ENCODE peak calls at places on chromosomes 3 and 15, in seven cellular contexts. One of them, this sample, is unnamed.

GRCh38 chr15:45399381-45400212 is 21.3 kb upstream of the GATM start:
- ATAC-seq in upper lobe of left lung: no peak
- ATAC-seq in right cardiac atrium: no peak
- ATAC-seq in CD8-positive, alpha-beta T cell: no peak
- ATAC-seq in HepG2: no peak
- ATAC-seq in PC-3: peak; percentile 13
- ATAC-seq in RWPE2: peak; percentile 11
- ATAC-seq in this sample: no peak

GRCh38 chr15:71612066-71612715 is 198.2 kb upstream of the NR2E3 start:
- ATAC-seq in RWPE2: no peak
- ATAC-seq in upper lobe of left lung: no peak
- ATAC-seq in HepG2: no peak
- ATAC-seq in right cardiac atrium: no peak
- ATAC-seq in CD8-positive, alpha-beta T cell: no peak
- ATAC-seq in PC-3: no peak
- ATAC-seq in this sample: peak; percentile 83

GRCh38 chr3:123282461-123282860 is 80.7 kb downstream of the SEC22A start:
- ATAC-seq in CD8-positive, alpha-beta T cell: no peak
- ATAC-seq in RWPE2: no peak
- ATAC-seq in PC-3: no peak
- ATAC-seq in right cardiac atrium: no peak
- ATAC-seq in HepG2: no peak
- ATAC-seq in upper lobe of left lung: no peak
- ATAC-seq in this sample: no peak

GRCh38 chr15:63192604-63193206 is 3.3 kb downstream of the RAB8B start:
- ATAC-seq in HepG2: no peak
- ATAC-seq in upper lobe of left lung: no peak
- ATAC-seq in PC-3: no peak
- ATAC-seq in RWPE2: no peak
- ATAC-seq in right cardiac atrium: no peak
- ATAC-seq in CD8-positive, alpha-beta T cell: no peak
- ATAC-seq in this sample: no peak

GRCh38 chr3:98577178-98577895 is 16.1 kb downstream of the CPOX start:
- ATAC-seq in HepG2: no peak
- ATAC-seq in RWPE2: peak; percentile 70
- ATAC-seq in CD8-positive, alpha-beta T cell: no peak
- ATAC-seq in right cardiac atrium: no peak
- ATAC-seq in PC-3: peak; percentile 68
- ATAC-seq in upper lobe of left lung: no peak
- ATAC-seq in this sample: no peak

GRCh38 chr3:195888311-195888761 is 20.0 kb downstream of the TNK2 start:
- ATAC-seq in upper lobe of left lung: no peak
- ATAC-seq in HepG2: no peak
- ATAC-seq in RWPE2: no peak
- ATAC-seq in CD8-positive, alpha-beta T cell: no peak
- ATAC-seq in PC-3: no peak
- ATAC-seq in right cardiac atrium: no peak
- ATAC-seq in this sample: no peak

GRCh38 chr3:177452487-177452886 is 255.2 kb upstream of the TBL1XR1 start:
- ATAC-seq in HepG2: no peak
- ATAC-seq in RWPE2: peak; percentile 58
- ATAC-seq in upper lobe of left lung: no peak
- ATAC-seq in CD8-positive, alpha-beta T cell: no peak
- ATAC-seq in right cardiac atrium: peak; percentile 79
- ATAC-seq in PC-3: peak; percentile 50
- ATAC-seq in this sample: peak; percentile 87

GRCh38 chr15:90565866-90566265 is 36.1 kb downstream of the CRTC3 start:
- ATAC-seq in CD8-positive, alpha-beta T cell: no peak
- ATAC-seq in HepG2: no peak
- ATAC-seq in upper lobe of left lung: no peak
- ATAC-seq in right cardiac atrium: no peak
- ATAC-seq in PC-3: no peak
- ATAC-seq in RWPE2: no peak
- ATAC-seq in this sample: no peak

GRCh38 chr3:105891101-105891500 is 22.3 kb upstream of the CBLB start:
- ATAC-seq in HepG2: no peak
- ATAC-seq in PC-3: no peak
- ATAC-seq in right cardiac atrium: no peak
- ATAC-seq in RWPE2: no peak
- ATAC-seq in upper lobe of left lung: no peak
- ATAC-seq in CD8-positive, alpha-beta T cell: no peak
- ATAC-seq in this sample: no peak

GRCh38 chr3:69890094-69890493 is 109.4 kb upstream of the SAMMSON start:
- ATAC-seq in RWPE2: peak; percentile 94
- ATAC-seq in upper lobe of left lung: no peak
- ATAC-seq in CD8-positive, alpha-beta T cell: no peak
- ATAC-seq in PC-3: peak; percentile 92
- ATAC-seq in right cardiac atrium: no peak
- ATAC-seq in HepG2: no peak
- ATAC-seq in this sample: no peak

GRCh38 chr3:36905545-36905944 is 39.3 kb downstream of the TRANK1 start:
- ATAC-seq in PC-3: no peak
- ATAC-seq in upper lobe of left lung: no peak
- ATAC-seq in RWPE2: no peak
- ATAC-seq in CD8-positive, alpha-beta T cell: no peak
- ATAC-seq in right cardiac atrium: no peak
- ATAC-seq in HepG2: no peak
- ATAC-seq in this sample: no peak

GRCh38 chr3:36900474-36901443 is 44.1 kb downstream of the TRANK1 start:
- ATAC-seq in PC-3: no peak
- ATAC-seq in CD8-positive, alpha-beta T cell: peak; percentile 19
- ATAC-seq in RWPE2: no peak
- ATAC-seq in right cardiac atrium: no peak
- ATAC-seq in upper lobe of left lung: no peak
- ATAC-seq in HepG2: no peak
- ATAC-seq in this sample: no peak

GRCh38 chr3:36904641-36905040 is 40.2 kb downstream of the TRANK1 start:
- ATAC-seq in upper lobe of left lung: peak; percentile 27
- ATAC-seq in RWPE2: peak; percentile 32
- ATAC-seq in HepG2: peak; percentile 92
- ATAC-seq in right cardiac atrium: peak; percentile 83
- ATAC-seq in PC-3: peak; percentile 51
- ATAC-seq in CD8-positive, alpha-beta T cell: no peak
- ATAC-seq in this sample: peak; percentile 49

GRCh38 chr3:36901588-36901987 is 43.3 kb downstream of the TRANK1 start:
- ATAC-seq in PC-3: no peak
- ATAC-seq in HepG2: no peak
- ATAC-seq in RWPE2: no peak
- ATAC-seq in CD8-positive, alpha-beta T cell: no peak
- ATAC-seq in upper lobe of left lung: no peak
- ATAC-seq in right cardiac atrium: no peak
- ATAC-seq in this sample: no peak

GRCh38 chr3:36903119-36903882 is 41.6 kb downstream of the TRANK1 start:
- ATAC-seq in RWPE2: no peak
- ATAC-seq in PC-3: no peak
- ATAC-seq in right cardiac atrium: no peak
- ATAC-seq in upper lobe of left lung: no peak
- ATAC-seq in CD8-positive, alpha-beta T cell: peak; percentile 25
- ATAC-seq in HepG2: no peak
- ATAC-seq in this sample: no peak
- H3K4me1 ChIP-seq in RWPE2: no peaks in the 10 kb centered on the region
- H3K4me1 ChIP-seq in PC-3: peaks cover 2% of the 10 kb centered on the region
- H3K4me1 ChIP-seq in right cardiac atrium: no peaks in the 10 kb centered on the region
- H3K4me1 ChIP-seq in upper lobe of left lung: peaks cover 30% of the 10 kb centered on the region
- H3K4me1 ChIP-seq in CD8-positive, alpha-beta T cell: peaks cover 54% of the 10 kb centered on the region
- H3K4me1 ChIP-seq in HepG2: peaks cover 7% of the 10 kb centered on the region
- H3K4me1 ChIP-seq in this sample: peaks cover 12% of the 10 kb centered on the region

GRCh38 chr3:125062904-125063618 is 7.3 kb upstream of the HEG1 start:
- ATAC-seq in right cardiac atrium: peak; percentile 65
- ATAC-seq in upper lobe of left lung: peak; percentile 75
- ATAC-seq in RWPE2: peak; percentile 93
- ATAC-seq in HepG2: peak; percentile 92
- ATAC-seq in CD8-positive, alpha-beta T cell: no peak
- ATAC-seq in PC-3: peak; percentile 92
- ATAC-seq in this sample: peak; percentile 57
- H3K4me1 ChIP-seq in right cardiac atrium: peaks cover 25% of the 10 kb centered on the region
- H3K4me1 ChIP-seq in upper lobe of left lung: peaks cover 36% of the 10 kb centered on the region
- H3K4me1 ChIP-seq in RWPE2: peaks cover 29% of the 10 kb centered on the region
- H3K4me1 ChIP-seq in HepG2: peaks cover 61% of the 10 kb centered on the region
- H3K4me1 ChIP-seq in CD8-positive, alpha-beta T cell: no peaks in the 10 kb centered on the region
- H3K4me1 ChIP-seq in PC-3: peaks cover 41% of the 10 kb centered on the region
- H3K4me1 ChIP-seq in this sample: peaks cover 32% of the 10 kb centered on the region

GRCh38 chr3:29695905-29696238 is 415.0 kb downstream of the RBMS3 start:
- ATAC-seq in upper lobe of left lung: no peak
- ATAC-seq in CD8-positive, alpha-beta T cell: no peak
- ATAC-seq in HepG2: no peak
- ATAC-seq in PC-3: no peak
- ATAC-seq in RWPE2: no peak
- ATAC-seq in right cardiac atrium: peak; percentile 76
- ATAC-seq in this sample: peak; percentile 64

GRCh38 chr3:29696311-29696710 is 415.4 kb downstream of the RBMS3 start:
- ATAC-seq in HepG2: no peak
- ATAC-seq in right cardiac atrium: peak; percentile 60
- ATAC-seq in PC-3: no peak
- ATAC-seq in RWPE2: no peak
- ATAC-seq in CD8-positive, alpha-beta T cell: no peak
- ATAC-seq in upper lobe of left lung: no peak
- ATAC-seq in this sample: peak; percentile 64

GRCh38 chr3:29694783-29695182 is 413.9 kb downstream of the RBMS3 start:
- ATAC-seq in HepG2: no peak
- ATAC-seq in RWPE2: peak; percentile 92
- ATAC-seq in CD8-positive, alpha-beta T cell: no peak
- ATAC-seq in PC-3: peak; percentile 96
- ATAC-seq in right cardiac atrium: peak; percentile 87
- ATAC-seq in upper lobe of left lung: peak; percentile 92
- ATAC-seq in this sample: peak; percentile 79

GRCh38 chr3:29695201-29695904 is 414.5 kb downstream of the RBMS3 start:
- ATAC-seq in upper lobe of left lung: no peak
- ATAC-seq in PC-3: no peak
- ATAC-seq in CD8-positive, alpha-beta T cell: no peak
- ATAC-seq in right cardiac atrium: peak; percentile 88
- ATAC-seq in HepG2: no peak
- ATAC-seq in RWPE2: peak; percentile 24
- ATAC-seq in this sample: peak; percentile 82

DNA sequence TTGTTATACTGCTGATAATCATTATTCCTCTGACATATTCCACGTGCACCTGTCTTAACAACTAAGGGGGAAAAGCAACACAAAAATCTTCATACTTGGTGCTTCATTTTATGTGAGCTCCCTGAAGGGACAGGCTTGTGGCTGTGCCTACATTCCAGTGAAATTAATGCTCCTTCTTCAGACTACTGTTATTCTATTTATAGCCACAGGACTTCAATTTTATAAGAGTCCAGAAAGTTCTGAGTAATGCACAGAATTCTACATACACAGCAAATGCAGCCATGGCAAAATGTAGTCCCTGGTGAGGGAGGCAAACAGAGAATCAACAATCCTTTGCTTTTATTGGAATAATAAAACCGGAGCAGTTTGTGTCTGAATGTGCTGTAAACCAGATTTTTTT is 417.1 kb downstream of the RBMS3 start:
- ATAC-seq in right cardiac atrium: no peak
- ATAC-seq in RWPE2: no peak
- ATAC-seq in PC-3: peak; percentile 22
- ATAC-seq in upper lobe of left lung: no peak
- ATAC-seq in CD8-positive, alpha-beta T cell: no peak
- ATAC-seq in HepG2: no peak
- ATAC-seq in this sample: no peak
- H3K4me1 ChIP-seq in right cardiac atrium: peaks cover 4% of the 10 kb centered on the region
- H3K4me1 ChIP-seq in RWPE2: peaks cover 43% of the 10 kb centered on the region
- H3K4me1 ChIP-seq in PC-3: peaks cover 36% of the 10 kb centered on the region
- H3K4me1 ChIP-seq in upper lobe of left lung: peaks cover 12% of the 10 kb centered on the region
- H3K4me1 ChIP-seq in CD8-positive, alpha-beta T cell: no peaks in the 10 kb centered on the region
- H3K4me1 ChIP-seq in HepG2: no peaks in the 10 kb centered on the region
- H3K4me1 ChIP-seq in this sample: peaks cover 24% of the 10 kb centered on the region

GRCh38 chr3:55164876-55165275 is 237.0 kb upstream of the LRTM1 start:
- ATAC-seq in HepG2: no peak
- ATAC-seq in RWPE2: no peak
- ATAC-seq in PC-3: no peak
- ATAC-seq in right cardiac atrium: no peak
- ATAC-seq in CD8-positive, alpha-beta T cell: no peak
- ATAC-seq in upper lobe of left lung: no peak
- ATAC-seq in this sample: no peak
- H3K4me1 ChIP-seq in HepG2: no peaks in the 10 kb centered on the region
- H3K4me1 ChIP-seq in RWPE2: no peaks in the 10 kb centered on the region
- H3K4me1 ChIP-seq in PC-3: peaks cover 24% of the 10 kb centered on the region
- H3K4me1 ChIP-seq in right cardiac atrium: no peaks in the 10 kb centered on the region
- H3K4me1 ChIP-seq in CD8-positive, alpha-beta T cell: no peaks in the 10 kb centered on the region
- H3K4me1 ChIP-seq in upper lobe of left lung: no peaks in the 10 kb centered on the region
- H3K4me1 ChIP-seq in this sample: peaks cover 21% of the 10 kb centered on the region

DNA sequence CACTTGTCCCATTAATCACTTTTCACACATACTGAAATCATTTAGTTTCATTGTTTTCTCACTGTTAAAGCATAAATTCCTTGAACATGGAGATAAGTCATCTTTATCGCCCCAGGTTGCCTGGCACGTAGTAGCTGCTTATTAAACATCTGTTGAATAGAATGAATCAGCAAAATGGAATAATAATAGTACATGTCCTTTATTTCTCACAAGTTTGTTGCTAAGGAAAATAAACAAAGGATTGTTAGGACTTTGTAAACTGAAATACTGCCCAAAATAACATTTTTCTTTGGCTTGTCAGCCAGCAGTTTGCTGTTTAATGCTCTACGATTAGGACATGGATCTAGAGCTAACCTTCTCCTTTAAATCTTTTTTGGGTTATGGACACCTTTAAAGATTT is 17.9 kb downstream of the SLC35A5 start:
- ATAC-seq in upper lobe of left lung: no peak
- ATAC-seq in CD8-positive, alpha-beta T cell: no peak
- ATAC-seq in right cardiac atrium: peak; percentile 62
- ATAC-seq in RWPE2: no peak
- ATAC-seq in HepG2: no peak
- ATAC-seq in PC-3: no peak
- ATAC-seq in this sample: no peak
- H3K4me1 ChIP-seq in upper lobe of left lung: no peaks in the 10 kb centered on the region
- H3K4me1 ChIP-seq in CD8-positive, alpha-beta T cell: no peaks in the 10 kb centered on the region
- H3K4me1 ChIP-seq in right cardiac atrium: no peaks in the 10 kb centered on the region
- H3K4me1 ChIP-seq in RWPE2: no peaks in the 10 kb centered on the region
- H3K4me1 ChIP-seq in HepG2: no peaks in the 10 kb centered on the region
- H3K4me1 ChIP-seq in PC-3: peaks cover 3% of the 10 kb centered on the region
- H3K4me1 ChIP-seq in this sample: no peaks in the 10 kb centered on the region